ENCODE peak calls at places on chromosomes 16 and 17, in four cellular contexts. One of them, this sample, is unnamed.

GRCh38 chr17:39751016-39751543 is 13.3 kb downstream of the GRB7 start:
- DNase-seq in COR-L47: no peak
- DNase-seq in naive B cell: no peak
- DNase-seq in activated T-cell treated with anti-CD3 and anti-CD28 coated beads, Interleukin-2, amount 50 U/mL, for 48 hours: no peak
- DNase-seq in this sample: no peak

GRCh38 chr16:24541534-24541933 is 2.2 kb downstream of the RBBP6 start:
- DNase-seq in activated T-cell treated with anti-CD3 and anti-CD28 coated beads, Interleukin-2, amount 50 U/mL, for 48 hours: no peak
- DNase-seq in naive B cell: no peak
- DNase-seq in COR-L47: no peak
- DNase-seq in this sample: no peak

GRCh38 chr16:1398826-1399581 is 15.5 kb downstream of the UNKL start:
- DNase-seq in naive B cell: no peak
- DNase-seq in activated T-cell treated with anti-CD3 and anti-CD28 coated beads, Interleukin-2, amount 50 U/mL, for 48 hours: no peak
- DNase-seq in COR-L47: no peak
- DNase-seq in this sample: no peak

GRCh38 chr16:10112021-10112420 is 70.2 kb downstream of the GRIN2A start:
- DNase-seq in COR-L47: no peak
- DNase-seq in naive B cell: no peak
- DNase-seq in activated T-cell treated with anti-CD3 and anti-CD28 coated beads, Interleukin-2, amount 50 U/mL, for 48 hours: no peak
- DNase-seq in this sample: no peak

GRCh38 chr16:56673916-56674315 is 4.3 kb downstream of the MT1H start:
- DNase-seq in activated T-cell treated with anti-CD3 and anti-CD28 coated beads, Interleukin-2, amount 50 U/mL, for 48 hours: no peak
- DNase-seq in COR-L47: no peak
- DNase-seq in naive B cell: no peak
- DNase-seq in this sample: no peak

GRCh38 chr17:8382052-8382879 is 727 bp downstream of the RPL26 start:
- DNase-seq in naive B cell: no peak
- DNase-seq in activated T-cell treated with anti-CD3 and anti-CD28 coated beads, Interleukin-2, amount 50 U/mL, for 48 hours: no peak
- DNase-seq in COR-L47: no peak
- DNase-seq in this sample: no peak

GRCh38 chr16:1152123-1152638 is 725 bp upstream of the CACNA1H start:
- DNase-seq in COR-L47: no peak
- DNase-seq in activated T-cell treated with anti-CD3 and anti-CD28 coated beads, Interleukin-2, amount 50 U/mL, for 48 hours: peak; percentile 37
- DNase-seq in naive B cell: peak; percentile 37
- DNase-seq in this sample: no peak

GRCh38 chr16:74497761-74498160 is 76.5 kb upstream of the CLEC18B start:
- DNase-seq in COR-L47: no peak
- DNase-seq in activated T-cell treated with anti-CD3 and anti-CD28 coated beads, Interleukin-2, amount 50 U/mL, for 48 hours: no peak
- DNase-seq in naive B cell: no peak
- DNase-seq in this sample: no peak

GRCh38 chr17:1714488-1714979 is 4.4 kb upstream of the TLCD2 start:
- DNase-seq in activated T-cell treated with anti-CD3 and anti-CD28 coated beads, Interleukin-2, amount 50 U/mL, for 48 hours: no peak
- DNase-seq in naive B cell: no peak
- DNase-seq in COR-L47: peak; percentile 16
- DNase-seq in this sample: no peak

This sample was measured in NCI-H1092.